ENCODE peak calls at places on chromosomes 3 and 15, in five cellular contexts. O, G, Y, X and C are unnamed samples.
A peak's percentile ranks its signal among the peaks of the same experiment; 100 is the strongest.

GRCh38 chr3:179083977-179084376 is 12.4 kb upstream of the ZMAT3 start:
- DNase-seq in O (no peak), G (peak; percentile 29), Y (no peak), X (no peak), C (no peak)

GRCh38 chr15:94607176-94607654 is 375.9 kb downstream of the MCTP2 start:
- DNase-seq in O (peak; percentile 6), G (peak; percentile 10), Y (no peak), X (no peak), C (no peak)

GRCh38 chr3:152849996-152850578 is 15.2 kb downstream of the P2RY1 start:
- DNase-seq in O (no peak), G (no peak), Y (no peak), X (no peak), C (no peak)

GRCh38 chr3:45199837-45200648 is 26.0 kb downstream of the TMEM158 start:
- DNase-seq in O (peak; percentile 99), G (no peak), Y (peak; percentile 87), X (no peak), C (no peak)

GRCh38 chr3:137165117-137165806 is 207.5 kb downstream of the IL20RB start:
- DNase-seq in O (peak; percentile 59), G (no peak), Y (peak; percentile 1), X (no peak), C (no peak)

GRCh38 chr3:171548918-171549317 is 88.7 kb upstream of the TNIK start:
- DNase-seq in O (no peak), G (no peak), Y (no peak), X (no peak), C (no peak)

GRCh38 chr3:52270252-52270754 is 8.1 kb downstream of the WDR82 start:
- DNase-seq in O (no peak), G (no peak), Y (no peak), X (no peak), C (no peak)

GRCh38 chr15:78629031-78629715 is 8.4 kb upstream of the CHRNA3 start:
- DNase-seq in O (no peak), G (no peak), Y (no peak), X (no peak), C (no peak)

GRCh38 chr3:194472290-194472920 is 14.4 kb downstream of the ATP13A3 start:
- DNase-seq in O (peak; percentile 53), G (peak; percentile 78), Y (peak; percentile 68), X (no peak), C (peak; percentile 62)

GRCh38 chr3:105427332-105427731 is 60.6 kb downstream of the ALCAM start:
- DNase-seq in O (no peak), G (no peak), Y (no peak), X (no peak), C (no peak)

GRCh38 chr3:82807781-82808180 is 1046.3 kb upstream of the GBE1 start:
- DNase-seq in O (no peak), G (no peak), Y (no peak), X (no peak), C (no peak)

GRCh38 chr3:149955449-149955848 is 15.2 kb downstream of the PFN2 start:
- DNase-seq in O (peak; percentile 35), G (no peak), Y (no peak), X (no peak), C (no peak)

GRCh38 chr3:155184027-155184426 is 103.9 kb downstream of the MME start:
- DNase-seq in O (no peak), G (no peak), Y (no peak), X (no peak), C (no peak)

GRCh38 chr3:36165509-36165908 is 214.8 kb upstream of the STAC start:
- DNase-seq in O (no peak), G (no peak), Y (no peak), X (no peak), C (no peak)

GRCh38 chr3:120153294-120153693 is 59.0 kb upstream of the GSK3B start:
- DNase-seq in O (peak; percentile 96), G (no peak), Y (no peak), X (no peak), C (no peak)

GRCh38 chr15:31272558-31273257 is 53.9 kb upstream of the KLF13 start:
- DNase-seq in O (no peak), G (no peak), Y (no peak), X (no peak), C (no peak)

GRCh38 chr3:11558918-11559815 is 84.5 kb downstream of the VGLL4 start:
- DNase-seq in O (no peak), G (no peak), Y (no peak), X (no peak), C (no peak)

GRCh38 chr3:11558461-11558903 is 85.2 kb downstream of the VGLL4 start:
- DNase-seq in O (no peak), G (no peak), Y (no peak), X (no peak), C (no peak)

GRCh38 chr3:11558002-11558401 is 85.7 kb downstream of the VGLL4 start:
- DNase-seq in O (peak; percentile 88), G (no peak), Y (no peak), X (no peak), C (no peak)

GRCh38 chr3:11560746-11561145 is 83.0 kb downstream of the VGLL4 start:
- DNase-seq in O (no peak), G (no peak), Y (no peak), X (no peak), C (no peak)

DNA sequence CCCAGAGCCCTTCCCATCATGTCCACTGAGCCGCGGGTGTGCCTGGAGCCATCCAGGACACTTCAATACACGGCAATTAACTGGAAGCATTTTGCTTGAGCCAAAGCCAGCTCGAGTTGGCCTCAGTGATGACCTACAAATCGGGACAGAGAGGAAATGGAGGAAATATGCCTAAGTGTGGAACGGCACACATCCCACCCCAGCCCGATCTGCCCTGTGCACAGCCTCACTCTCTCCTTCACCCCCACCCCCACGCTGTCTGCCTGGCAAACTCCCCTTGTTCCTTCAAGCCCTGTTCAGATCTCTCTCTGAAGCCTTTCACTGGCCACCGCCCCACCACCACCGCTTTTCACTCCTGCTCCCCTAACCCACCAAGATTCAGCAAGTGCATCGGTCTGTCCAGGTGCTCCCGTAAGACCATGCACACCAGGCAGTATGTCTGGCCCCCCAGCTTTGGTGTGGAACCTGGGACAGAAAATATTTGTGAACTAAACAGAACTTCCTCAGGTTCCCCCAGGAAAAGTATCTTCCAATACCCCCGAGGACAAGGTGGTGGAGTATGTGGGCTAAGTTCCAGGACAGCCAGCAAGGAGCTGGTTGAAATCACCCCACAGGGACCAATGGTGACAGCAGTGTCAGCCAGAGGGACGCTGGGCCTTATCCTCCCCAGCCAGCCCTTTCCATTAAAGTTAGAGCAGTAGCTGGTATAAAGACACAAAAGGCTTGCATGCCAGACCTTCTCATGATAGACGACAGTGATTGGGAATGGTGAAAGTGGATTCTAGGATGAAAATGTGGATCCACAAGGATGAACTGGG is 83.7 kb downstream of the VGLL4 start:
- DNase-seq in O (no peak), G (no peak), Y (no peak), X (no peak), C (no peak)
- H3K4me1 ChIP-seq in O (peaks cover 42% of the 10 kb centered on the region), G (no peaks in the 10 kb centered on the region), Y (no peaks in the 10 kb centered on the region), X (peaks cover 23% of the 10 kb centered on the region), C (no peaks in the 10 kb centered on the region)

GRCh38 chr3:187941135-187941847 is 196.0 kb upstream of the BCL6 start:
- DNase-seq in O (no peak), G (no peak), Y (no peak), X (no peak), C (no peak)

GRCh38 chr3:187943677-187944390 is 198.6 kb upstream of the BCL6 start:
- DNase-seq in O (peak; percentile 23), G (no peak), Y (peak; percentile 81), X (no peak), C (no peak)

GRCh38 chr3:187942658-187943241 is 197.5 kb upstream of the BCL6 start:
- DNase-seq in O (no peak), G (no peak), Y (no peak), X (no peak), C (no peak)

GRCh38 chr3:187939891-187940290 is 194.6 kb upstream of the BCL6 start:
- DNase-seq in O (no peak), G (no peak), Y (no peak), X (no peak), C (no peak)

DNA sequence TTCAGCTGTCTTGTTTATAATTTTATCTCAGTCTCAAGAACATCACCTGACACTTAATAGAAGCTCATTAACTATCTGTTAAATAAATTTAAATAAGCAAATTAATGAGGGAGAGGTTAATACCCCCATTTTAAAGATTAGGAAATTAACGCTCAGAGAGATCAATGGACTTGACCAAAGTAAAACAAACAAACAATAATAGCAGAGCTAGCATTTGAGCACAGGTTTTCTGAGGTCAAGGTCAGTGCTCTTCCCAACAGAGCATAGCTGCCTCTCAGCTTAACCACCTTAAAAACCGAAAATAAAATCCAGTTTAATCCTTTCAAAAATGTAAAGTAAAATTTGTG is 196.6 kb upstream of the BCL6 start:
- DNase-seq in O (no peak), G (no peak), Y (no peak), X (no peak), C (no peak)
- H3K4me1 ChIP-seq in O (peaks cover 5% of the 10 kb centered on the region), G (peaks cover 16% of the 10 kb centered on the region), Y (peaks cover 47% of the 10 kb centered on the region), X (no peaks in the 10 kb centered on the region), C (peaks cover 10% of the 10 kb centered on the region)

DNA sequence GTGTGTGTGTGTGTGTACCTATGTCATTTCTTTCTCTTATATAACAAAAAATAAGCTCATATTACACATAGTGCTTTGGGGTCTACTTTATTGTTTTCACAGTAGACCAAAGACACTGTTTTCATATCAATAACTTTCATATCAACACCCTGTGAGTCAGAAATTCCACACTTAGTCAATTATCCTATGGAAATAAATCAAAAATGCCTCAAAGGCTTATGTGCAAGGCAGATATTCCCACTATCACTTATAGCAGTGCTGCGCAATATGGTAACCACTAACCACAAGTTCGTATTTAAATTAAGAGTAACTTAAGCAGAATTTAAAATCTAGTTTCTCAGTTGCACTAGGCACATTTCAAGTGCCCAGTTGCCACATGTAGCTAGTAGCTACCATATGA is 15.8 kb downstream of the SCG3 start:
- DNase-seq in O (no peak), G (no peak), Y (no peak), X (no peak), C (no peak)
- H3K4me1 ChIP-seq in O (no peaks in the 10 kb centered on the region), G (no peaks in the 10 kb centered on the region), Y (no peaks in the 10 kb centered on the region), X (no peaks in the 10 kb centered on the region), C (peaks cover 7% of the 10 kb centered on the region)

GRCh38 chr15:67101981-67102929 is 36.9 kb downstream of the SMAD3 start:
- DNase-seq in O (peak; percentile 71), G (peak; percentile 87), Y (no peak), X (no peak), C (peak; percentile 63)
- H3K4me1 ChIP-seq in O (peaks cover 60% of the 10 kb centered on the region), G (peaks cover 96% of the 10 kb centered on the region), Y (peaks cover 97% of the 10 kb centered on the region), X (peaks cover 27% of the 10 kb centered on the region), C (peaks cover 99% of the 10 kb centered on the region)

GRCh38 chr15:101244889-101245668 is 6.8 kb downstream of the CHSY1 start:
- DNase-seq in O (no peak), G (no peak), Y (no peak), X (no peak), C (no peak)

GRCh38 chr15:101246824-101247745 is 4.8 kb downstream of the CHSY1 start:
- DNase-seq in O (no peak), G (peak; percentile 40), Y (no peak), X (no peak), C (no peak)

GRCh38 chr15:101248274-101248673 is 3.6 kb downstream of the CHSY1 start:
- DNase-seq in O (no peak), G (no peak), Y (no peak), X (no peak), C (no peak)

GRCh38 chr15:101244039-101244781 is 7.6 kb downstream of the CHSY1 start:
- DNase-seq in O (no peak), G (no peak), Y (no peak), X (no peak), C (no peak)

DNA sequence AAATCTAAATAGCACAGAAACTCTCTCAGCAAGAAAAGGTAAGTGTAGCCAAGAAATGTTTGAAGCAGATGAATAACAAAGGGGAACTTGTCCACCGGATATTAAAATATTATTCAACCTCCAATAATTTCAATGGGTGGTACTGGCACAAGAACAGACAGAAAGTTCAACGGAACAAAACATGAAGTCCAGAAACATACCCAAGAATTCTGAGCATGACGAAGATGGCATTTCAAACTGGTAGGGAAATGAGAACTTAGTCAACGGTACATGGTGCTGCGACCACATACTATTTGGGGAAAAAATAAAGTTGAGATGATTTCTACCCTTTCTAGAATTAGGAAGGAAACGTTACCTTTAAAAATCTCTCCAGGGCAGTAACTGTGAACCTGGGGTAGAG is 5.5 kb downstream of the CHSY1 start:
- DNase-seq in O (peak; percentile 59), G (no peak), Y (no peak), X (no peak), C (no peak)
- H3K4me1 ChIP-seq in O (peaks cover 65% of the 10 kb centered on the region), G (peaks cover 80% of the 10 kb centered on the region), Y (peaks cover 12% of the 10 kb centered on the region), X (peaks cover 3% of the 10 kb centered on the region), C (peaks cover 87% of the 10 kb centered on the region)